ENCODE peak calls at places on chromosome 13, in four cellular contexts. S is nephron progenitor cell, F is colonic mucosa, W is amygdala. U is an unnamed sample.

GRCh38 chr13:75384881-75385707 is 96.9 kb downstream of the TBC1D4 start:
- DNase-seq in S (no peak), F (no peak), W (no peak), U (no peak)

GRCh38 chr13:114054269-114054668 is 78.2 kb downstream of the RASA3 start:
- DNase-seq in S (peak; percentile 35), F (no peak), W (no peak), U (no peak)

GRCh38 chr13:110301606-110302131 is 5.3 kb downstream of the COL4A1 start:
- DNase-seq in S (no peak), F (no peak), W (no peak), U (no peak)

GRCh38 chr13:100403675-100404074 is 184.9 kb downstream of the GGACT start:
- DNase-seq in S (no peak), F (no peak), W (no peak), U (no peak)

GRCh38 chr13:27797228-27797624 is 4.9 kb downstream of the GSX1 start:
- DNase-seq in S (peak; percentile 77), F (no peak), W (no peak), U (peak; percentile 37)

GRCh38 chr13:57672168-57672567 is 40.6 kb downstream of the PCDH17 start:
- DNase-seq in S (no peak), F (no peak), W (no peak), U (no peak)

GRCh38 chr13:55577847-55578210 is 1562.9 kb upstream of the PRR20A start:
- DNase-seq in S (no peak), F (no peak), W (no peak), U (no peak)

GRCh38 chr13:102779426-102780159 is 6.0 kb upstream of the TEX30 start:
- DNase-seq in S (no peak), F (no peak), W (no peak), U (no peak)

GRCh38 chr13:24141333-24141910 is 19.1 kb upstream of the SPATA13 start:
- DNase-seq in S (no peak), F (no peak), W (no peak), U (no peak)

GRCh38 chr13:50685491-50685890 is 158.0 kb downstream of the DLEU7 start:
- DNase-seq in S (no peak), F (peak; percentile 50), W (peak; percentile 73), U (peak; percentile 27)

GRCh38 chr13:42650470-42650869 is 76.5 kb downstream of the TNFSF11 start:
- DNase-seq in S (no peak), F (no peak), W (no peak), U (no peak)

GRCh38 chr13:113035209-113035800 is 66.3 kb downstream of the MCF2L start:
- DNase-seq in S (no peak), F (no peak), W (no peak), U (no peak)

GRCh38 chr13:40562975-40563349 is 103.5 kb downstream of the FOXO1 start:
- DNase-seq in S (no peak), F (no peak), W (no peak), U (peak; percentile 12)

GRCh38 chr13:28239374-28239773 is 101.0 kb downstream of the PAN3 start:
- DNase-seq in S (no peak), F (no peak), W (no peak), U (no peak)

GRCh38 chr13:36275190-36276002 is 22.2 kb downstream of the CCDC169 start:
- DNase-seq in S (peak; percentile 8), F (peak; percentile 26), W (no peak), U (peak; percentile 32)

GRCh38 chr13:61797397-61797796 is 381.7 kb upstream of the PCDH20 start:
- DNase-seq in S (no peak), F (no peak), W (no peak), U (no peak)

GRCh38 chr13:112325142-112325808 is 50.9 kb upstream of the SPACA7 start:
- DNase-seq in S (no peak), F (no peak), W (no peak), U (no peak)

GRCh38 chr13:107099661-107100060 is 531.7 kb upstream of the ARGLU1 start:
- DNase-seq in S (no peak), F (no peak), W (no peak), U (no peak)

GRCh38 chr13:89695343-89696257 is 1651.9 kb upstream of the MIR17HG start:
- DNase-seq in S (peak; percentile 68), F (peak; percentile 24), W (peak; percentile 1), U (peak; percentile 30)